ENCODE peak calls at places on chromosomes 2 and 18, in seven cellular contexts. M is hepatocyte, V is lower lobe of right lung, E is psoas muscle, L is K562, O is body of pancreas, T is uterus. Z is an unnamed sample.

GRCh38 chr2:79887747-79888374 is 375.0 kb downstream of the CTNNA2 start:
- DNase-seq in M (peak), V (no peak), E (no peak), L (peak), O (peak), T (no peak), Z (peak)

GRCh38 chr18:23864620-23865019 is 149.9 kb upstream of the TTC39C start:
- DNase-seq in M (no peak), V (no peak), E (no peak), L (no peak), O (no peak), T (no peak), Z (no peak)

GRCh38 chr2:218291318-218291933 is 877 bp downstream of the TMBIM1 start:
- DNase-seq in M (no peak), V (peak), E (no peak), L (no peak), O (no peak), T (no peak), Z (no peak)

GRCh38 chr2:209946539-209946938 is 55.9 kb upstream of the RPE start:
- DNase-seq in M (no peak), V (no peak), E (no peak), L (no peak), O (no peak), T (no peak), Z (no peak)

GRCh38 chr2:199946196-199946595 is 9.1 kb downstream of the TYW5 start:
- DNase-seq in M (no peak), V (no peak), E (no peak), L (no peak), O (no peak), T (no peak), Z (no peak)

GRCh38 chr2:74261204-74261864 is 62.9 kb downstream of the MTHFD2 start:
- DNase-seq in M (peak), V (no peak), E (no peak), L (no peak), O (peak), T (no peak), Z (peak)

GRCh38 chr2:215277942-215278341 is 33.9 kb upstream of the ATIC start:
- DNase-seq in M (no peak), V (no peak), E (no peak), L (peak), O (no peak), T (no peak), Z (no peak)

GRCh38 chr2:88247531-88247930 is 77.4 kb downstream of the THNSL2 start:
- DNase-seq in M (no peak), V (no peak), E (no peak), L (peak), O (no peak), T (no peak), Z (no peak)

GRCh38 chr2:230877737-230878598 is 13.2 kb downstream of the ITM2C start:
- DNase-seq in M (no peak), V (no peak), E (no peak), L (no peak), O (no peak), T (no peak), Z (no peak)

GRCh38 chr18:13232060-13232917 is 13.7 kb downstream of the LDLRAD4 start:
- DNase-seq in M (no peak), V (no peak), E (peak), L (no peak), O (no peak), T (no peak), Z (no peak)

GRCh38 chr2:235883675-235884074 is 284.5 kb downstream of the GBX2 start:
- DNase-seq in M (no peak), V (no peak), E (no peak), L (no peak), O (no peak), T (no peak), Z (no peak)

GRCh38 chr18:76747676-76748075 is 74.7 kb upstream of the ZNF236 start:
- DNase-seq in M (no peak), V (no peak), E (no peak), L (no peak), O (no peak), T (no peak), Z (no peak)

GRCh38 chr2:104702026-104702425 is 151.9 kb upstream of the POU3F3 start:
- DNase-seq in M (no peak), V (no peak), E (no peak), L (no peak), O (no peak), T (no peak), Z (peak)

GRCh38 chr2:120915670-120916069 is 180.0 kb downstream of the GLI2 start:
- DNase-seq in M (no peak), V (peak), E (peak), L (no peak), O (no peak), T (no peak), Z (no peak)

GRCh38 chr2:65390134-65390533 is 42.3 kb downstream of the SPRED2 start:
- DNase-seq in M (no peak), V (no peak), E (no peak), L (no peak), O (no peak), T (no peak), Z (no peak)

GRCh38 chr2:26982102-26982742 is 11.8 kb downstream of the MAPRE3 start:
- DNase-seq in M (peak), V (peak), E (peak), L (peak), O (peak), T (peak), Z (peak)

GRCh38 chr18:54739476-54739875 is 88.8 kb upstream of the RAB27B start:
- DNase-seq in M (no peak), V (no peak), E (no peak), L (no peak), O (no peak), T (no peak), Z (no peak)

GRCh38 chr2:192194065-192194865 is 468 bp downstream of the TMEFF2 start:
- DNase-seq in M (peak), V (peak), E (peak), L (no peak), O (no peak), T (peak), Z (no peak)

GRCh38 chr2:196205891-196206408 is 34.6 kb upstream of the STK17B start:
- DNase-seq in M (no peak), V (no peak), E (no peak), L (no peak), O (no peak), T (no peak), Z (no peak)

GRCh38 chr2:26010943-26011342 is 22.9 kb upstream of the RAB10 start:
- DNase-seq in M (no peak), V (no peak), E (no peak), L (no peak), O (no peak), T (no peak), Z (no peak)

GRCh38 chr18:79156330-79156729 is 87.1 kb downstream of the ATP9B start:
- DNase-seq in M (peak), V (no peak), E (no peak), L (no peak), O (no peak), T (no peak), Z (no peak)

GRCh38 chr2:10762651-10763460 is 41.4 kb downstream of the ATP6V1C2 start:
- DNase-seq in M (no peak), V (no peak), E (no peak), L (peak), O (no peak), T (no peak), Z (peak)

GRCh38 chr2:85308951-85309555 is 18.7 kb downstream of the TGOLN2 start:
- DNase-seq in M (no peak), V (peak), E (peak), L (no peak), O (no peak), T (peak), Z (peak)

GRCh38 chr2:165369131-165369935 is 100.2 kb upstream of the CSRNP3 start:
- DNase-seq in M (peak), V (peak), E (no peak), L (no peak), O (peak), T (no peak), Z (no peak)

GRCh38 chr18:697771-698170 is 14.7 kb downstream of the ENOSF1 start:
- DNase-seq in M (no peak), V (no peak), E (no peak), L (no peak), O (no peak), T (no peak), Z (no peak)

GRCh38 chr18:54358495-54358793 is 738 bp downstream of the C18orf54 start:
- DNase-seq in M (peak), V (no peak), E (no peak), L (peak), O (no peak), T (no peak), Z (no peak)

GRCh38 chr2:136211671-136212070 is 93.7 kb upstream of the CXCR4 start:
- DNase-seq in M (no peak), V (no peak), E (no peak), L (no peak), O (no peak), T (no peak), Z (no peak)

GRCh38 chr2:227366861-227367800 is 12.0 kb downstream of the TM4SF20 start:
- DNase-seq in M (no peak), V (no peak), E (no peak), L (no peak), O (no peak), T (no peak), Z (no peak)

GRCh38 chr2:96164459-96165184 is 19.4 kb upstream of the DUSP2 start:
- DNase-seq in M (no peak), V (no peak), E (no peak), L (no peak), O (no peak), T (no peak), Z (no peak)

GRCh38 chr2:21163213-21163612 is 39.4 kb downstream of the TDRD15 start:
- DNase-seq in M (no peak), V (no peak), E (no peak), L (no peak), O (no peak), T (no peak), Z (no peak)

GRCh38 chr2:98883780-98884211 is 52.2 kb downstream of the CRACDL start:
- DNase-seq in M (no peak), V (no peak), E (no peak), L (no peak), O (no peak), T (no peak), Z (no peak)

GRCh38 chr2:37672104-37672869 is 845 bp upstream of the CDC42EP3 start:
- DNase-seq in M (peak), V (peak), E (peak), L (peak), O (peak), T (peak), Z (peak)

GRCh38 chr2:45432406-45432805 is 178.7 kb downstream of the SRBD1 start:
- DNase-seq in M (no peak), V (no peak), E (no peak), L (no peak), O (no peak), T (no peak), Z (no peak)

GRCh38 chr2:33051586-33052385 is 105.0 kb downstream of the LTBP1 start:
- DNase-seq in M (no peak), V (no peak), E (peak), L (no peak), O (no peak), T (no peak), Z (no peak)

DNA sequence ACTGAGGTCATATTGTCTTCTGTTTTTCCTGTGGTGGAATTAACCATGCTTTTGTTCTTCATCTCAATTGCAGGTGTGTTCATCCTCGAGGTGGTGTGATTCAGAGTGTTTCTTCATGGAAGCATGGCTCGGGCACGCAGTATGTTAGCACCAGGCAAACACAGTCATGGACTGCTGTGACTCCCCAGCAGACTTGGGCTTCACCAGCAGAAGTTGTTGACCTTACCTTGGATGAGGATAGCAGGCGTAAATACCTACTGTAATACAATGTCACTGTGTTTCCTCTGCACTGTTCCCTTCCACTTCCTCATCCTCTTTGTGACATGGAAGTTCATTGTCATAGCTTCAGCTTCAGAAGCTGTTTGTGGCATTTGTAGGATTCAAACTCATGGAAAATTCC is 158.7 kb downstream of the HAUS1 start:
- DNase-seq in M (no peak), V (no peak), E (no peak), L (no peak), O (no peak), T (no peak), Z (no peak)
- H3K27ac ChIP-seq in M (no peak), V (no peak), E (no peak), L (no peak), O (no peak), T (no peak), Z (no peak)

GRCh38 chr2:19988600-19988999 is 1.3 kb downstream of the WDR35 start:
- DNase-seq in M (no peak), V (no peak), E (no peak), L (no peak), O (no peak), T (no peak), Z (no peak)
- H3K4me3 ChIP-seq in M (no peak), V (peak), E (peak), L (peak), O (no peak), T (peak), Z (peak)

DNA sequence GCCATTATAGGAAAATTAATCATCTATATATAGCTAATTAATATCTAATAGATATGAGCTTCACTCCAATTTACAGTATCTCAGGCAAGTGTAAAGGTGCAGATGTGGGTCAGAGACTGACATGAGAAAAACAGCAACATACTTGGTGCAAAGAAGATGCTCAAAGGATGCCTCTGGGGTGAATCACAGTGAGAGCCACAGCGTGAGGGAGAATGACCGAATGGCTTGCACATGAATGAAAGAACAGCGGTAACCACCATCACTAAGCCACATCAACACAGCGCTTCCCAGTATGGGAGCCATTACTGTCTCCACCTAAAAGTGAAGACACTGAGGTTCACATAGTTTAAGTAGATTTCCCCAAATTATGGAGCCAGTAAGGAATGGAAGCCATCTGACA is 423.4 kb upstream of the ID2 start:
- DNase-seq in M (no peak), V (no peak), E (no peak), L (no peak), O (no peak), T (no peak), Z (no peak)
- H3K27ac ChIP-seq in M (no peak), V (no peak), E (no peak), L (no peak), O (no peak), T (no peak), Z (no peak)

DNA sequence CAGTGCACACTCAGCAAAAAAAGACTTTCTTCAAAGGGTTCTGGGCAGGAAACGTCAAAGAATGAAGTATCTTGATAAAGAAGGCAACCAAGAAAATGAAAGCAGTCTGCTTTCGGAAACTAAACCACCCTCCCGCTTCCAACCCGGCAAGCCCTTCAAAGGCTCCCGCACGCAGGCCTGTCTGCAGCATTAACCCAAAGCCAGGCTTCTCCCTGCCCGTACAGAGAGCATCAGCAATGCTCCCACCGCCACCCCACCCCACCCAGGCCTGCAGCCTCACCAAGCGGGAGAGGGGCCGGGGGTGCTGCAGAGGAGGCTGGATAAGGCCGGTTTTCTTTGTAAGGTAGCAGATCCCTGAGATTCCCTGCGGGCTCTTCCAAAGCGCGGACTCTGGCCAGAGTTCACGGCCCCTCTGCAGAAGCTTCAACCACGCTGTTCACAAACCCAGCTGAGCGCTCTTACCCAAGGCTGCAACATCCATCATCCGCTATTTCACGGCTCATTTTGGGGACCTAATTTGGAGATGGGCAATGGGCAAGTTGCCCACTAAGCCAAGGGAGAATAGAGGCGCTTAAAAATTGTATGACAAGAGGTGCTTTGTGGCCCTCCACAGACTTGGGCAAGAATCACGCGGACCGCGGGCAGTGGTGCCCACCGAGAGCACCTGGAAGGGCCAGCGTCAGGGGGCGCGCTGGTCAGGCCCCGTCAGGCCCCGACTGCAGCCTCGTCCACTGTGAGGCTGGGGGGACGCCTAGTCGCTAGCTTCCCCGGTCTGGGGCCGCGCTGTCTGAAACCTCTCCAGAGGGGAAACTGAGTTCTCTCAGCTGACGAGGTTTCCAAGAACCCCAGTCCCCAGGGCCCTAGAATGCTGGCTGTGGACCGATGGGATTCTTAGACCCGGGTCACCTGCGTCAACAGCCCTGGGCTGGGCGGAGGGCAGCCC is 225.4 kb upstream of the ID2 start:
- DNase-seq in M (no peak), V (no peak), E (no peak), L (no peak), O (no peak), T (no peak), Z (no peak)
- H3K4me3 ChIP-seq in M (no peak), V (peak), E (no peak), L (no peak), O (no peak), T (no peak), Z (no peak)

GRCh38 chr2:68743531-68743930 is 8.9 kb downstream of the ARHGAP25 start:
- DNase-seq in M (no peak), V (no peak), E (no peak), L (no peak), O (no peak), T (no peak), Z (no peak)

GRCh38 chr2:68744517-68744916 is 9.9 kb downstream of the ARHGAP25 start:
- DNase-seq in M (no peak), V (no peak), E (no peak), L (no peak), O (no peak), T (no peak), Z (no peak)

GRCh38 chr2:68741805-68742306 is 7.2 kb downstream of the ARHGAP25 start:
- DNase-seq in M (no peak), V (no peak), E (no peak), L (no peak), O (no peak), T (no peak), Z (no peak)

GRCh38 chr2:68741238-68741637 is 6.6 kb downstream of the ARHGAP25 start:
- DNase-seq in M (no peak), V (no peak), E (no peak), L (no peak), O (no peak), T (no peak), Z (no peak)

GRCh38 chr2:68742638-68743037 is 8.0 kb downstream of the ARHGAP25 start:
- DNase-seq in M (no peak), V (no peak), E (no peak), L (no peak), O (no peak), T (no peak), Z (no peak)
- H3K27ac ChIP-seq in M (no peak), V (peak), E (no peak), L (no peak), O (no peak), T (no peak), Z (no peak)

DNA sequence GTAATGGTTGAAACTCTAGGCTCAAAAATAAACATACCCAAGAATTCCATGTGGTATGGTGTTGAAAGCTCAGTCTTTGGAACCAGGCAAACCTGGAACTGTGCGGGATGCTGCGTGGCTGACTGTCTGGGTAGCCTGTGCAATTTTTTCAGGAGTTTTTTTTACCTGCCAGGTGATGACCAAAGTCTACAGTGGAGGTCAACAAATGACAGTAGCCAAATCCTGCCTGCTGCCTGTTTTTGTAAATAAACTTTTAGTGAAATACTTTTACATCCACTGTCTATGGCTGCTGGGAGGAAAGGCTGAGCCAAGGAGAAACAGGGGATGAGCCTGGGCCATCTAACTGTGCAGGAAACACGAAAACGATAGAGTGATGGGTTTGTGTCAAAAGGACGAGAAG is 240.6 kb downstream of the PIEZO2 start:
- DNase-seq in M (no peak), V (no peak), E (no peak), L (no peak), O (no peak), T (no peak), Z (no peak)
- H3K4me3 ChIP-seq in M (no peak), V (no peak), E (no peak), L (no peak), O (no peak), T (no peak), Z (no peak)

Z was measured in SK-N-SH.